ENCODE peak calls at places on chromosome 4, in four cellular contexts. W, H, G and S are unnamed samples. For H3K27me3, the result is how much of the 10 kb centered on the place peaks cover.

GRCh38 chr4:948936-949300 is 16.7 kb downstream of the TMEM175 start:
- DNase-seq in W (no peak), H (no peak), G (no peak), S (no peak)

GRCh38 chr4:153933851-153934688 is 145.2 kb upstream of the SFRP2 start:
- DNase-seq in W (no peak), H (no peak), G (no peak), S (no peak)

GRCh38 chr4:97279410-97279809 is 863.9 kb downstream of the STPG2 start:
- DNase-seq in W (no peak), H (no peak), G (no peak), S (no peak)

GRCh38 chr4:89277412-89277811 is 30.2 kb downstream of the GPRIN3 start:
- DNase-seq in W (no peak), H (peak), G (no peak), S (no peak)

GRCh38 chr4:55180980-55181379 is 55.6 kb upstream of the KDR start:
- DNase-seq in W (no peak), H (no peak), G (no peak), S (no peak)

GRCh38 chr4:43242611-43243010 is 350.1 kb downstream of the GRXCR1 start:
- DNase-seq in W (no peak), H (peak), G (no peak), S (no peak)

GRCh38 chr4:182240161-182241130 is 2.8 kb upstream of the TENM3 start:
- DNase-seq in W (no peak), H (no peak), G (peak), S (no peak)

GRCh38 chr4:152094851-152095700 is 334.3 kb upstream of the GATB start:
- DNase-seq in W (no peak), H (no peak), G (peak), S (no peak)

GRCh38 chr4:46404961-46405360 is 15.0 kb upstream of the GABRA2 start:
- DNase-seq in W (no peak), H (peak), G (peak), S (no peak)

GRCh38 chr4:19999331-19999730 is 252.4 kb upstream of the SLIT2 start:
- DNase-seq in W (no peak), H (no peak), G (no peak), S (no peak)

DNA sequence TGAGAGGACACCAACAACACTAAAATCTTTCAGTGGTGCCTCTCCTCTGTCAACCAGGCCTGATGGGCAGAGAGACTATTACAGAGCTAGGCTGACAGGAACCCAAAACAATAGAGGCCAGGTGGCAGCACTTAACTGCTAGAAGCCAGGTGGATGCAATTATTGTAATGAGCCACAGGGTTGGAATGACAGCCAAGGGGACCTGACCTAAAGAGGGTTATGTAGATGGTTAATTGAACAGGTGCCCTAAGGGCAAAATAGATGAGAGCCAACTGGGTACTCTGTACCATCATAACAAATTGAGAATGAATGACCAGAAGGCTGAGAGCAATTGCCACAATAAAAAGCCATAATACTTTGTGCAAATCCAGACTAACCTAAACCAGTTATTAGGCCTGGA is 24.7 kb upstream of the FRAS1 start:
- DNase-seq in W (no peak), H (peak), G (no peak), S (no peak)
- TF ChIP-seq CTCF in W (no peak), H (no peak), G (no peak), S (no peak)

GRCh38 chr4:170671171-170671570 is 581.4 kb upstream of the AADAT start:
- DNase-seq in W (no peak), H (no peak), G (no peak), S (no peak)

GRCh38 chr4:170674176-170674575 is 584.4 kb upstream of the AADAT start:
- DNase-seq in W (no peak), H (no peak), G (no peak), S (no peak)

GRCh38 chr4:170672571-170672970 is 582.8 kb upstream of the AADAT start:
- DNase-seq in W (no peak), H (peak), G (peak), S (no peak)

DNA sequence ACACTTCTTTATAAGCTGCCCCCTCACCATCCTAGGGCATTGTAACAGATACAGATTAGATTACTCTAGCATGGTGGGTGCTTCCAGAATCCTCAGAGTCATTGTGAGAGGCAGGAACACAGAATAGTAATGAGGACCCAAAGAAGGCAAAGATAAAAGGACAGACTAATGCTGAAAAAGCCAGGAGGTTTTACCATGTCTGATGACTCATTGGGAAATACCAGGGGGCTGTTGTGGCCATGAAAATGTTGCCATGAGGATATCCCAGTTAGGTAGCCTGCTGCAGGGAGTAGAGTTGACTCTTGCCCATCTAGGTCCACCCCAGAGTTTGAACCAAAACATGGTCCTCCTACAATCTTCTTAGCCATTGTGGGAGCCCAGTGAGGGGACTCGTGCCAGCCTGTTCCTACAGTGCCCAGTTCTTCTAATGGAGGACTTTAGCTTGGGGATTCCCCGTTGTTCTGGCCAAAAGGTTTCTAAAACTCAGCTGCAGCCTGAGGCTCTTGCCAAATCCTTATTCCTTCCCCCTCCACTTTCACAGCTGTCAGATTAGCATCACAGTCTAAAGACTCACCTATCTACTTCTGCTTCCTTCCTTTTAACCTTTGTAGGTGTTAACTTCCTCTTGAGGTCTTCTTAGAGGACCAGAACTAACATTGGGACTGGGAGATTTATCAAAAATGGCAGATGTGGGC is 586.0 kb upstream of the AADAT start:
- DNase-seq in W (no peak), H (peak), G (no peak), S (no peak)
- H3K4me3 ChIP-seq in W (no peak), H (no peak), G (no peak), S (no peak)

GRCh38 chr4:3865986-3866812 is 100.0 kb downstream of the ADRA2C start:
- DNase-seq in W (peak), H (no peak), G (no peak), S (no peak)
- H3K27me3 ChIP-seq in W (half or more), H (under half), G (under half), S (under half)

GRCh38 chr4:106695846-106696245 is 327.3 kb upstream of the GIMD1 start:
- DNase-seq in W (no peak), H (no peak), G (no peak), S (no peak)

GRCh38 chr4:106687026-106687425 is 318.4 kb upstream of the GIMD1 start:
- DNase-seq in W (no peak), H (no peak), G (no peak), S (no peak)

GRCh38 chr4:106690487-106690886 is 321.9 kb upstream of the GIMD1 start:
- DNase-seq in W (no peak), H (peak), G (no peak), S (peak)

GRCh38 chr4:106694232-106694631 is 325.7 kb upstream of the GIMD1 start:
- DNase-seq in W (no peak), H (peak), G (no peak), S (no peak)

DNA sequence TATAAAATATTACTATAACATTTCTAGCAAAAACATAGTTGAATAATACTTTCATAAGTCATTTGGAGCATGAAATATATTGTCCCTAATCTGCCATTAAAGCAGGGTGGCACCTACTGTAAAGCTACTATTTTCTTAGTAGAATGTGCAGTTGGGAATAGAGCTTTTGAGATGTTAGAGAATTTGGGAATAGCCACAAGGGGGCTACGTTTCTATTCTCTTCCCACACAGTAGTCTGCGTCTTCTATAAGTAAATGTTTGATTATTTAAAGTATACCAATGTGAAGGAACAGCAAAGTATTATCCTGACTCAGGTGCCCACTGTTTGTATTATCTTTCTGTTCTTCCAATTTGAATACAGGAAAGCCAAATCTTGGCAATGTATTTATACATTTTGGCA is 323.2 kb upstream of the GIMD1 start:
- DNase-seq in W (no peak), H (no peak), G (no peak), S (no peak)
- TF ChIP-seq CTCF in W (no peak), H (no peak), G (peak), S (no peak)